ENCODE peak calls at places on chromosomes 2 and 18, in ten cellular contexts. I, O, Z, W, N, B, J, C, X and V are unnamed samples. For H3K4me1 and H3K27me3, the result is how much of the 10 kb centered on the place peaks cover.

GRCh38 chr2:124607679-124608078 is 582.6 kb downstream of the CNTNAP5 start:
- DNase-seq in C (no peak), X (no peak), B (no peak), W (no peak), I (no peak), Z (no peak), J (no peak), N (no peak), O (no peak), V (no peak)

GRCh38 chr18:11673560-11673959 is 15.5 kb upstream of the GNAL start:
- DNase-seq in X (no peak), W (no peak), I (no peak), C (no peak), Z (no peak), N (no peak), O (no peak), B (no peak), J (no peak), V (no peak)

GRCh38 chr2:145065278-145065677 is 545.4 kb upstream of the ZEB2 start:
- DNase-seq in I (no peak), W (no peak), N (no peak), C (no peak), B (no peak), Z (no peak), J (no peak), O (no peak), X (no peak), V (no peak)

GRCh38 chr2:205024822-205025518 is 479.7 kb downstream of the PARD3B start:
- DNase-seq in C (peak), O (peak), B (no peak), W (peak), Z (peak), X (no peak), J (peak), I (no peak), N (peak), V (no peak)

GRCh38 chr2:158495175-158495574 is 38.4 kb downstream of the PKP4 start:
- DNase-seq in C (no peak), B (no peak), W (no peak), Z (peak), N (no peak), X (no peak), I (no peak), O (no peak), J (no peak), V (no peak)

GRCh38 chr2:120436885-120437603 is 91.1 kb downstream of the INHBB start:
- DNase-seq in X (peak), N (peak), O (no peak), B (no peak), J (no peak), W (no peak), I (no peak), C (no peak), Z (peak), V (no peak)

GRCh38 chr2:46164581-46165301 is 132.5 kb upstream of the EPAS1 start:
- DNase-seq in I (no peak), J (no peak), N (no peak), O (no peak), Z (peak), C (no peak), W (peak), X (no peak), B (peak), V (no peak)

GRCh38 chr2:188345439-188345838 is 53.8 kb downstream of the GULP1 start:
- DNase-seq in W (no peak), I (no peak), X (no peak), J (no peak), O (no peak), N (no peak), C (no peak), Z (no peak), B (no peak), V (no peak)

GRCh38 chr2:127584516-127585033 is 49.1 kb downstream of the MYO7B start:
- DNase-seq in I (no peak), N (no peak), W (no peak), C (no peak), X (no peak), J (no peak), Z (no peak), B (no peak), O (no peak), V (no peak)

GRCh38 chr18:48914581-48915251 is 36.0 kb downstream of the SMAD7 start:
- DNase-seq in O (no peak), W (no peak), B (no peak), N (no peak), C (no peak), I (no peak), X (no peak), Z (no peak), J (peak), V (no peak)

GRCh38 chr18:61256291-61256690 is 76.9 kb upstream of the CDH20 start:
- DNase-seq in W (no peak), Z (no peak), C (no peak), J (no peak), X (no peak), B (no peak), I (no peak), O (no peak), N (no peak), V (no peak)

GRCh38 chr18:62942578-62942977 is 227.2 kb downstream of the PHLPP1 start:
- DNase-seq in I (no peak), W (no peak), J (no peak), C (no peak), O (no peak), B (no peak), X (no peak), N (no peak), Z (no peak), V (no peak)

GRCh38 chr18:77984833-77985232 is 735.2 kb downstream of the GALR1 start:
- DNase-seq in C (no peak), B (no peak), J (no peak), O (no peak), Z (no peak), I (no peak), N (no peak), W (no peak), X (no peak), V (no peak)

GRCh38 chr18:38923136-38923535 is 1357.5 kb upstream of the CELF4 start:
- DNase-seq in C (no peak), X (no peak), O (no peak), N (no peak), B (no peak), J (no peak), W (no peak), I (no peak), Z (no peak), V (no peak)

GRCh38 chr2:28640908-28641300 is 110.7 kb upstream of the PPP1CB start:
- DNase-seq in Z (no peak), O (no peak), C (no peak), B (no peak), X (no peak), J (no peak), I (no peak), N (no peak), W (no peak), V (no peak)

GRCh38 chr2:84519332-84519957 is 3.1 kb downstream of the DNAH6 start:
- DNase-seq in C (no peak), W (no peak), X (no peak), O (no peak), I (no peak), Z (no peak), J (no peak), B (no peak), N (no peak), V (no peak)

DNA sequence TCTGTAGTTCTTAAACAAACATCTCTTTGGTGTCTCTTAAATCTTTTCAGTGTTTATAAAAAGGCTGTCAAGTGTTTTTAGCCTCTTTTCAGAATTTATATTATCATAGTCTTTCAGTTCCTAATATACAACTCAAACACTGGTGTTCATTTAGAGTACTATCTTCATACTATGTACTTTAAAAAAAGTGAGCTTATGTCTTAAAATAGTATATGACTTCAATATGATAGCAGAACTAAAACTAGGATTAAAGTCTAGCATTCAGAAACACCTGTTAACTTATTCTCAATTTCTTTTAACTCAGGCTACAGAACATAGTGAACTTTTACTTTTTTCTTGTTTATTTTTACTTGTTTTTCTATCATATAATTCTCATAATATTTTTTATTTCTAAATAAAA is 14.7 kb upstream of the IKZF2 start:
- DNase-seq in B (no peak), C (no peak), W (no peak), J (no peak), N (no peak), I (no peak), O (no peak), X (no peak), Z (no peak), V (no peak)
- H3K4me3 ChIP-seq in B (no peak), C (no peak), W (no peak), J (no peak), N (no peak), I (no peak), O (no peak), X (no peak), Z (no peak), V (no peak)

DNA sequence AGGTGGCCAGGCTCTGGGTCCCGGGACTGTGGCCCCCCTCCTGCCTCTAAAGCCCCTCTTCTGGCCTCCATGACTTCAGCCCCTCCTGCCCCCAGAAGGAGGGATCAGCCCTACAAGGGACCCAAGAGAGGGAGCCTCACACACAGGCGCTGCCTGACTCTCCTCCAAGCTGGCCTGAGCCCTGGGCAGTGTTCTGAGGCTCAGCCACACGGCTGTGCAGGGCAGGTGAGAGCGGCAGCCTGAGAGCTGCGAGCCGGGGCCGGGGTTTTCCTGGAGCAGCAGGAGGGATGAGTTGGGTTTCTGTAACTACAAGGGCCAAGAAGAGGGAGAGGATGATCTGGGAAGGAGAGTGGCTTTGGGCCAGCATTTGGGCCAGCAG is 70.1 kb downstream of the HPCAL1 start:
- DNase-seq in J (no peak), W (no peak), O (no peak), B (no peak), Z (no peak), C (no peak), X (no peak), N (no peak), I (no peak), V (no peak)
- H3K4me1 ChIP-seq in J (under half), W (under half), O (under half), B (under half), Z (under half), C (under half), X (under half), N (half or more), I (under half), V (under half)

GRCh38 chr18:245282-245847 is 22.5 kb downstream of the THOC1 start:
- DNase-seq in W (no peak), I (no peak), N (no peak), J (no peak), C (no peak), O (no peak), Z (peak), X (no peak), B (no peak), V (no peak)

DNA sequence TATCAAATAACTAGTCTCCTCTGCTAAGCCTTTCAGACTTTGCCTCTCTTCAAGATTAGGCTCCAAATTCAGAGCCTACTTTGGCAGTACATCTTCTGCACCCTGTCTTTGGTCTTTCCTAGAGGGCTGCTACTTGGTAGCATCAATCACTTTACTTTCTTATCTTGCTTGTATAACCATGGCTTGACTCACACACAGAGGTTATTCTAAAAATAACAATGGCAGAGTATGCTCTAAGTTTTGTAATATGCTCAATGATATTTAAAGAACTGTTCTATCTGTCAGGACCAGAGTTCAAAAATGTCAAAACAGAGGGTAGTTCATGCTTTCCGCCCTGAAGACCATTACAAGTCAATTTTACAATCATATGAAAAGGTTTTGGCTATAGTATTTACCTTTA is 27.7 kb downstream of the THOC1 start:
- DNase-seq in O (no peak), J (peak), X (no peak), C (no peak), Z (no peak), I (no peak), W (no peak), B (no peak), N (no peak), V (no peak)
- H3K27me3 ChIP-seq in O (under half), J (under half), X (under half), C (under half), Z (under half), I (under half), W (under half), B (under half), N (under half), V (under half)

DNA sequence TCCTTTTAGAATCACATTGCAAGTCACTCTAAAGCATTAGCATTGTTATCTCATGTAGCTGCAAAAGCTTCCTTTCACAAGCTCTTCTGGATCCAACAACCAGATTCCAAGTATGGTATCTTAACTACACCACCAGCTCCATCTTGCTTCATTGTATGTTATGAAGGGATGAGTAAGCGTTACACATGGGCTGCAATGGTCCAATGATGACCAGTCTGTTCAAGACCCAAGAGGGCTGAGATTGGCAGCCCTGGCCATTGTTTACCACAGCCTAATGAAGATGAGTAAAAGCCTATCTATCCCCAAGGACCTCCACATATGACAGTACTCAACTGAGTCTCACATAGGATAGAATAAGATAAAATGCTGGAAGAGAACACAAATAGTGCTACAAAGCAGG is 6.3 kb downstream of the CFLAR start:
- DNase-seq in W (no peak), Z (peak), C (no peak), O (no peak), I (no peak), J (no peak), N (no peak), B (no peak), X (no peak), V (no peak)
- H3K4me3 ChIP-seq in W (no peak), Z (no peak), C (no peak), O (no peak), I (peak), J (no peak), N (no peak), B (no peak), X (peak), V (no peak)

GRCh38 chr2:24086241-24086640 is 1.6 kb upstream of the TP53I3 start:
- DNase-seq in B (no peak), J (no peak), Z (no peak), W (no peak), I (no peak), O (no peak), X (no peak), C (no peak), N (no peak), V (no peak)
- H3K4me1 ChIP-seq in B (under half), J (under half), Z (under half), W (under half), I (under half), O (under half), X (under half), C (under half), N (under half), V (under half)

DNA sequence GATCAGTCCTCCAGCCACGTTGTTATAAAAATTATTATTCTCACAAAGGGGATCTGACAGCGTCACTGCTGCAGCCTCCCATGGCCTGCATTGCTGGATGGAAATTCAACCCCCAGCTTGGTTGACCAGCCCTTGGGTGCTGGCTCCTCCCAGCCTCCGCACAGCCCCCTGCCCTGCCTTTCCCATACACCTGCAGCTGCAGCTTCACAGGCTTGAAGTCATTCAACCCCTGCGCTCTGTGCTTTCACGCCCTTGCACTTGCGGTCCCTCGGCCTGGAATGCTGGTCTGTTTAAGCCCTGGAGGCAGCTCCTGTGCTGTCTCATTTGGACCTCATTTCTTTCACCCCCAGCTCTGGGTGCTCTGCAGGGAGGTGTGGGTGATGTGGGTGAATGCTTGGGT is 861 bp upstream of the CD8A start:
- DNase-seq in Z (no peak), N (no peak), J (no peak), X (no peak), I (no peak), O (no peak), B (no peak), C (no peak), W (no peak), V (no peak)
- H3K27me3 ChIP-seq in Z (half or more), N (under half), J (half or more), X (under half), I (under half), O (under half), B (under half), C (under half), W (half or more), V (under half)

GRCh38 chr2:111705206-111705605 is 178.8 kb downstream of the ANAPC1 start:
- DNase-seq in C (no peak), B (no peak), I (no peak), Z (no peak), N (no peak), X (no peak), W (no peak), J (no peak), O (no peak), V (no peak)

GRCh38 chr2:111702809-111703196 is 181.2 kb downstream of the ANAPC1 start:
- DNase-seq in Z (no peak), N (no peak), B (no peak), X (no peak), W (no peak), C (no peak), I (no peak), J (no peak), O (no peak), V (no peak)

GRCh38 chr2:111703759-111704158 is 180.2 kb downstream of the ANAPC1 start:
- DNase-seq in O (no peak), X (no peak), J (no peak), N (no peak), I (no peak), C (no peak), B (no peak), W (no peak), Z (no peak), V (no peak)

GRCh38 chr2:111705711-111706323 is 178.2 kb downstream of the ANAPC1 start:
- DNase-seq in B (no peak), N (peak), W (no peak), C (no peak), O (no peak), J (no peak), X (no peak), I (no peak), Z (peak), V (no peak)

GRCh38 chr2:111704246-111704645 is 179.7 kb downstream of the ANAPC1 start:
- DNase-seq in X (no peak), Z (peak), C (no peak), W (no peak), J (no peak), I (no peak), O (no peak), B (no peak), N (no peak), V (no peak)
- H3K4me3 ChIP-seq in X (no peak), Z (no peak), C (no peak), W (no peak), J (no peak), I (no peak), O (no peak), B (no peak), N (no peak), V (no peak)

GRCh38 chr2:39920318-39920775 is 141.3 kb upstream of the THUMPD2 start:
- DNase-seq in N (no peak), O (no peak), I (no peak), C (no peak), J (peak), X (no peak), Z (no peak), B (no peak), W (no peak), V (no peak)
- H3K4me1 ChIP-seq in N (under half), O (under half), I (under half), C (under half), J (under half), X (under half), Z (under half), B (under half), W (under half), V (under half)